ENCODE peak calls at places on chromosome 18, in four cellular contexts. M is pancreas, U is GM13977, J is prostate gland. F is an unnamed sample.

GRCh38 chr18:79397830-79398761 is 2.4 kb downstream of the NFATC1 start:
- DNase-seq in M (no peak), U (no peak), J (no peak), F (no peak)

GRCh38 chr18:22124970-22125369 is 44.4 kb upstream of the GATA6 start:
- DNase-seq in M (no peak), U (no peak), J (no peak), F (no peak)

GRCh38 chr18:39441648-39442047 is 1876.0 kb upstream of the CELF4 start:
- DNase-seq in M (no peak), U (no peak), J (no peak), F (no peak)

GRCh38 chr18:9825571-9826073 is 60.2 kb upstream of the TXNDC2 start:
- DNase-seq in M (peak), U (no peak), J (peak), F (no peak)

GRCh38 chr18:22254088-22254487 is 84.7 kb downstream of the GATA6 start:
- DNase-seq in M (no peak), U (no peak), J (no peak), F (no peak)

GRCh38 chr18:8177330-8178016 is 431.8 kb upstream of the RAB12 start:
- DNase-seq in M (peak), U (no peak), J (no peak), F (no peak)

GRCh38 chr18:57497372-57498294 is 62.5 kb downstream of the ONECUT2 start:
- DNase-seq in M (no peak), U (no peak), J (no peak), F (no peak)

GRCh38 chr18:10054366-10054765 is 140.6 kb downstream of the VAPA start:
- DNase-seq in M (no peak), U (no peak), J (no peak), F (no peak)

GRCh38 chr18:44324361-44324760 is 356.3 kb upstream of the SETBP1 start:
- DNase-seq in M (no peak), U (no peak), J (no peak), F (no peak)

GRCh38 chr18:35808796-35809195 is 163.7 kb upstream of the RMP24 start:
- DNase-seq in M (no peak), U (no peak), J (no peak), F (no peak)

GRCh38 chr18:51865538-51865937 is 474.5 kb upstream of the DCC start:
- DNase-seq in M (no peak), U (no peak), J (no peak), F (no peak)

GRCh38 chr18:62717059-62717849 is 1.9 kb downstream of the PHLPP1 start:
- DNase-seq in M (peak), U (peak), J (peak), F (no peak)

GRCh38 chr18:21996261-21996892 is 173.0 kb upstream of the GATA6 start:
- DNase-seq in M (peak), U (no peak), J (no peak), F (no peak)

GRCh38 chr18:72584787-72585186 is 40.6 kb upstream of the CBLN2 start:
- DNase-seq in M (no peak), U (no peak), J (no peak), F (no peak)

GRCh38 chr18:44130365-44130942 is 550.2 kb upstream of the SETBP1 start:
- DNase-seq in M (no peak), U (peak), J (peak), F (peak)

DNA sequence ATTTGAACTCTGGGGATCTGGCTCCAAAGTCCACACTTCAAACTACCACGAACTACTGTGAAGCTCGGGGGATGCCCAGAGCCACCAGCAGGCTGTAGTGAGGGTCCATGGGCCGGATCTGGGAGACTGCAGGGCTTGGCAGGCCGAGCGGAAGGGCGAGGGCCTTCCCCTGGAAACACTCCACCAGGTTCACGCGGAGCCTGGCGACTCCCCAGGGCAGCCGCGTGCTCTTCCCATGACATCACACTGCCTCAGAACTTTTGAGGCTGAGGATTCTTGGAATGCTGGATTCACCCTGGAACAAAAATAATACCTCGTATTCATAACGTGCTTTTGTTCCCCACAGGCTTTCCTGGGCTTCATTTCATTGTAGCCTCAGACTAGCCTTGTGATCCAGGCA is 201.0 kb downstream of the SMAD7 start:
- DNase-seq in M (no peak), U (no peak), J (no peak), F (no peak)
- TF ChIP-seq CTCF in M (no peak), U (no peak), J (no peak), F (no peak)

GRCh38 chr18:49368876-49369440 is 91.5 kb downstream of the DYM start:
- DNase-seq in M (peak), U (no peak), J (peak), F (no peak)
- TF ChIP-seq CTCF in M (no peak), U (no peak), J (no peak), F (no peak)

DNA sequence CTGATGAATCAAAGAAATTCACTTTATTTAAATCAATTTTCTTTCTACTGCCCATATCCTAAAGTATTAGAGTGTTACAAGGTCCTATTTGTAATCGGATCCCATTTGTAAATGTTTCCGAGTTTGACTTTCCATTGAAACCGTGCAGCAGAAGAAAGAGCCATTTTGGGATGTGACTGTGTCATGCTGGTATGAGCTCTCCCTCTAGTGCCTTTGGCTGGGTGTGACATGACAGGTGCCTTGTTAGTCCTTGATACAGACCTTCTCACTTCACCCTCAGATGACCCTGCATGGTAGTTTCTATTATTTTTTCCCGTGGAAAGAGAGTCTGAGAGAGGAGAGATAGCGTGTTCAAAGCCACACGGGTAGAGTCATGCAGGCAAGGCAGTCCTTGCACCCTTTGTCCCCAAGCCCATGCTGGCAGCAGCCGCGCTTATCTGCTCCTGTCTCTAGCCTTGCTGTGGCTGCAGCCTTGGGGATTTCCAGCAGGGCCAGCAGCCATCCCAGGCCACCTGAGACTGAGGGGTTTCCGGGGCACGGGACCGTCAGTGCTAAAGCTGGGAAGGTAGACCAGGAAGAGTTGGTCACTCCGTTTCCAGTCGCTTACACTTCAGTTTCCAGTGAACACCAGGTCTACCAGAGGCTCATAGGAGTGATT is 21.4 kb downstream of the CHMP1B start:
- DNase-seq in M (peak), U (peak), J (no peak), F (peak)
- TF ChIP-seq CTCF in M (peak), U (peak), J (peak), F (peak)

GRCh38 chr18:74610216-74610615 is 12.5 kb downstream of the ZNF407 start:
- DNase-seq in M (no peak), U (no peak), J (no peak), F (no peak)

GRCh38 chr18:74604774-74605173 is 7.1 kb downstream of the ZNF407 start:
- DNase-seq in M (no peak), U (no peak), J (no peak), F (no peak)

GRCh38 chr18:74609535-74609934 is 11.9 kb downstream of the ZNF407 start:
- DNase-seq in M (no peak), U (no peak), J (no peak), F (no peak)

GRCh38 chr18:74611791-74612190 is 14.1 kb downstream of the ZNF407 start:
- DNase-seq in M (no peak), U (no peak), J (no peak), F (no peak)

GRCh38 chr18:74608681-74609080 is 11.0 kb downstream of the ZNF407 start:
- DNase-seq in M (no peak), U (no peak), J (no peak), F (no peak)
- TF ChIP-seq CTCF in M (no peak), U (no peak), J (no peak), F (no peak)

DNA sequence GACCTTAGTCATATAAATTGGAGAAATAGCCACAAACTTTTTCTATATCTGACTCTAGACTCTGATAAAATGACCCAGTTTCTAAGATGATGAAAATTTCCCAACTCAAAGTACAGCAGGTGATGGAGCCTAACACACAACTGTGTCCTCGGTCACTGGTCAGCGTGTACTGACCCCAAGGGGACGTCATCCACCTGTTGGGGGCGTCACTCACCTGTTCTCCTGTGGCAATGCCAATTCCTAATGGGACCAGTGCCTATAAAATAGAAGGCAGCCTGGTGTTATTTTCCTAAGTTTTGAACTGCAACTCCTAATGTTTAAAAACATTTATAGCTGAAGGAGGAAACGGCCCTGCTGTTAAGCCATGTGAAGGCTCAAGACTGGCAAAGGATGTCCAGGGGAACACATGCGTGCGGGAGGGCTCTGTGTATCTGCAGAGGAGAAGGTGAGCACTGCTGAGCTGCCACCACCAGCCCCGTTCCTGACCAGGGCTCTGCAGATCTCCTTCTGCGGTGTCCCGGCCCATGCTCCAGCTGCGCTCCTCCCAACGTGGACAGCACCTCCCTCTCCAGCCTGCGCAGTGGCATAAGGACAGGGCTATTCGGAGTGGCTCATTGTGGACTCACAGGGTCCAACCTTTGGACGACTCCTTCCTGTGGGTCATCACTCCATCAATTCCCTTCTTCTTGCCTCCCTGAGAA is 21.2 kb downstream of the TYMS start:
- DNase-seq in M (no peak), U (no peak), J (no peak), F (no peak)
- TF ChIP-seq CTCF in M (no peak), U (no peak), J (no peak), F (no peak)

GRCh38 chr18:6281874-6282273 is 132.8 kb downstream of the L3MBTL4 start:
- DNase-seq in M (no peak), U (no peak), J (no peak), F (no peak)
- TF ChIP-seq CTCF in M (no peak), U (no peak), J (no peak), F (no peak)

GRCh38 chr18:12376718-12377555 is at the start of gene AFG3L2:
- DNase-seq in M (peak), U (peak), J (peak), F (peak)
- TF ChIP-seq CTCF in M (no peak), U (no peak), J (peak), F (no peak)

GRCh38 chr18:26546170-26546874 is 2.0 kb downstream of the KCTD1 start:
- DNase-seq in M (no peak), U (peak), J (no peak), F (no peak)

GRCh38 chr18:26548144-26549102 is at the start of gene KCTD1:
- DNase-seq in M (peak), U (peak), J (peak), F (peak)

GRCh38 chr18:26549103-26549485 is 741 bp upstream of the KCTD1 start:
- DNase-seq in M (no peak), U (peak), J (peak), F (peak)

GRCh38 chr18:26546875-26547301 is 1.5 kb downstream of the KCTD1 start:
- DNase-seq in M (peak), U (no peak), J (peak), F (no peak)

GRCh38 chr18:26547302-26548143 is 830 bp downstream of the KCTD1 start:
- DNase-seq in M (peak), U (peak), J (peak), F (peak)
- TF ChIP-seq CTCF in M (no peak), U (peak), J (peak), F (peak)

DNA sequence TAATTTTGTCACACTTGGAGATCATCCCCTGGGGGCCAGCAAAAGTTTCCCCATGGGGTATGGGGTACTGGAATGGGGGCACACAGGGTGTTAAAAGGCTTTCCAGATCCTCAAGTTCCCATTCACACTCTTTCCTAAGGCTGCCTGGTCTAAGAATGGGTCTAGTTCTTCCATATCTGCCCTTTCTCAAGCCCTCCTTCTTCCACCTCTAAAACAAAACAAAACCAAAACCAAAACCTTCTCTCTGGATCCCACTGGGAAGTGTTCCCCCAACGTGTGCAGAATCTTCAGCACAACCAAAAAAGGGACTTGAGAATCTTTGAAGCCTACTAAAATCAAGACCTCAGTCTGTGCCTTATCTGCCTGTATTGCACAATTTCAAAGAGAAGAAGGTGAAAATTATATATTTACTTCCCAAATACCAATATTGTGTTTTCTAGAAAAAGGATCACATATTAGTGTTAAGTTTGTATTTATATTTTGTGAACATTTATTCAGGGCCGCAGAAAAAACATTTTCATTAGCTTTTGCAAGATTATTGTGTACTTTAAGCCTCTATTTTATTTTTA is 207.2 kb upstream of the TCF4 start:
- DNase-seq in M (no peak), U (no peak), J (no peak), F (no peak)
- TF ChIP-seq CTCF in M (no peak), U (no peak), J (no peak), F (no peak)

F was measured in GM10248.